ENCODE peak calls at places on chromosomes 4 and X, in seven cellular contexts. P is GM13976; S is progenitor cell of endocrine pancreas; G is H9; T is ovary; Z is dorsolateral prefrontal cortex; I is CD8-positive, alpha-beta T cell. C is an unnamed sample.

GRCh38 chr4:137156054-137156453 is 376.2 kb downstream of the PCDH18 start:
- DNase-seq in P (no peak), S (no peak), G (no peak), T (no peak), Z (no peak), I (no peak), C (peak)

GRCh38 chr4:147334478-147334877 is 146.4 kb upstream of the EDNRA start:
- DNase-seq in P (no peak), S (no peak), G (no peak), T (no peak), Z (no peak), I (no peak), C (no peak)

GRCh38 chr4:83889802-83890201 is 353.9 kb downstream of the GPAT3 start:
- DNase-seq in P (no peak), S (no peak), G (no peak), T (no peak), Z (no peak), I (no peak), C (no peak)

GRCh38 chrX:13662537-13662841 is 9.5 kb downstream of the TCEANC start:
- DNase-seq in P (no peak), S (no peak), G (no peak), T (no peak), Z (no peak), I (no peak), C (no peak)

GRCh38 chrX:107738768-107739167 is 36.8 kb downstream of the TSC22D3 start:
- DNase-seq in P (no peak), S (no peak), G (no peak), T (no peak), Z (peak), I (no peak), C (no peak)

GRCh38 chr4:3369781-3370660 is 71.7 kb upstream of the HGFAC start:
- DNase-seq in P (peak), S (no peak), G (peak), T (no peak), Z (no peak), I (no peak), C (peak)

GRCh38 chr4:186021461-186022167 is 47.3 kb upstream of the TLR3 start:
- DNase-seq in P (peak), S (no peak), G (peak), T (peak), Z (peak), I (no peak), C (no peak)

GRCh38 chr4:39205476-39205875 is 23.1 kb downstream of the WDR19 start:
- DNase-seq in P (no peak), S (no peak), G (no peak), T (no peak), Z (no peak), I (no peak), C (no peak)

GRCh38 chr4:138919094-138919936 is 96.3 kb upstream of the NOCT start:
- DNase-seq in P (peak), S (peak), G (peak), T (peak), Z (peak), I (no peak), C (peak)

GRCh38 chr4:170106899-170107298 is 17.1 kb upstream of the AADAT start:
- DNase-seq in P (no peak), S (no peak), G (no peak), T (no peak), Z (no peak), I (no peak), C (no peak)

GRCh38 chr4:133208694-133209285 is 59.7 kb downstream of the PCDH10 start:
- DNase-seq in P (no peak), S (no peak), G (no peak), T (no peak), Z (no peak), I (no peak), C (no peak)

GRCh38 chr4:127631420-127631819 is 1.3 kb upstream of the INTU start:
- DNase-seq in P (no peak), S (no peak), G (no peak), T (no peak), Z (no peak), I (no peak), C (no peak)

GRCh38 chr4:13492752-13493151 is 8.6 kb upstream of the RAB28 start:
- DNase-seq in P (no peak), S (no peak), G (no peak), T (no peak), Z (no peak), I (no peak), C (no peak)

GRCh38 chr4:48024522-48024921 is 8.0 kb downstream of the NIPAL1 start:
- DNase-seq in P (no peak), S (no peak), G (no peak), T (no peak), Z (no peak), I (no peak), C (no peak)

GRCh38 chrX:69493193-69493592 is 10.9 kb upstream of the NALF2 start:
- DNase-seq in P (no peak), S (peak), G (peak), T (no peak), Z (no peak), I (no peak), C (no peak)

GRCh38 chr4:140149851-140150635 is 3.9 kb downstream of the MAML3 start:
- DNase-seq in P (peak), S (peak), G (peak), T (peak), Z (peak), I (peak), C (no peak)

GRCh38 chr4:140151700-140152014 is 2.3 kb downstream of the MAML3 start:
- DNase-seq in P (peak), S (peak), G (peak), T (peak), Z (no peak), I (no peak), C (no peak)

GRCh38 chr4:140150886-140151699 is 2.9 kb downstream of the MAML3 start:
- DNase-seq in P (peak), S (peak), G (peak), T (peak), Z (peak), I (peak), C (peak)

GRCh38 chr4:140152015-140152703 is 1.8 kb downstream of the MAML3 start:
- DNase-seq in P (peak), S (no peak), G (no peak), T (peak), Z (peak), I (peak), C (no peak)

GRCh38 chr4:140150636-140150885 is 3.4 kb downstream of the MAML3 start:
- DNase-seq in P (no peak), S (no peak), G (no peak), T (no peak), Z (no peak), I (no peak), C (no peak)
- TF ChIP-seq CTCF in P (no peak), S (no peak), G (no peak), T (no peak), Z (no peak), I (no peak), C (no peak)

DNA sequence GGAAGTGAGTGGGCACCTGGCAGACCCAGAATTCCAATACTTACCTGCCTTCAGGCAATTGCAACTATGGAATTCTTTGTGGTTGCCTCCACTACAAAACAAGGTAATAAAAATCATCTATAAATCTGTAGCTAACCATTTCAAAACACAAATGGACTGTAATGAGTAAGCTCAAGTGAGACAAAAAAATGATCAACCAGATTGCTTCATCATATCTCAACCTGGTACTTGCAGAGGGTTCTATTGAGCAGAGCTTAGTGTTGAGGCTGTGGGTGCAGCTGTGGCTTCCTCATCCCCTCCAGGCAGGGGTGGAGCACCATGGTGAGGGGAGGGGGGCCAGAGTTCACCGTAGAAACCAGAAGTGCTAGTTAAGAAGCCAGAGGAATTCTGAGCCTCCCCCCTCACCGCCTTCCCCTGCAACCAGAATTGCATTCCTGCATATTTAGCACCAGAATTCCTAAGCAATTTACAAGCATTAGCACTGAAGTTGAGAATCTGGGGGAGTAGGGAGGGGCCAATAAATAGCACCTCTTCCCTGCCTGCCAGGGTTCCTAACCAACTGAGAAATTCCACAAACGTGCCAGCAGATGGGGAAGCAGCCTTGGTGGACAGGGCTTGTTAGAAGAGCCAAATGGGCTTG is 11.5 kb downstream of the CTAG1A start:
- DNase-seq in P (no peak), S (no peak), G (peak), T (no peak), Z (no peak), I (no peak), C (no peak)
- TF ChIP-seq CTCF in P (no peak), S (no peak), G (peak), T (no peak), Z (no peak), I (no peak), C (no peak)

DNA sequence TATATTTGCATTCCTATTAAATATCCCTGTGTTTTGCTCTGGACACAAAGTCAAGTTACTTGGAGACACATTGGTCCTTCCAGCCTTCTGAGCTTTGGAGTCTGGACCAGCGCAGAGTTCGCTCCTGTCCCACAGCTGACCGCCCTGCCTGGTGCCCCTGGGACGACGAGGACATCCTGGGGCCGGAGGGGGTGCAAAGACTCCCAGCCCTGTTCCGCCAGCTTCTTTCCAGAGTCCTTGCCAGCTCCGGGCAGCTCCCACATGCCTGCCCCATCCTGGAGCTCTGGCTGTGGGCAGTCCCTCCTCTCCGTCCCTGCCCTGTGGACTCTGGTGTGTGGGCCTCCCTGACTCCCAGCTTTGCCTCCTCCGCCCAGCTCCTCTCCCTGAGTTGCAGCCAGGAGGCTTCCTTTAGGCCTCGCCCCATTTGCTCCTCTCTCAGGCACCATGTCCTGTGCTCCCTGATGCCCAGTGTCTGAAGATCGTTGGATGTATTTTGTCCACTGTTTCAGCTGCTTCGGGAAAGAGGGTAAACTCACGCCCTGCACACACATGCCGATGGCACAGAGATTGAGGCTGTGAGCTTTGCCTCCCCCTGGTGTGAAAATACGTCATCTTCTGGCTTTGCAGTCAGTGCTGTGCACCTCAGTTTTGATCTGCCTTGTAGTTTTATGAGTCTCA is 4.9 kb upstream of the PCGF3 start:
- DNase-seq in P (no peak), S (no peak), G (no peak), T (no peak), Z (no peak), I (no peak), C (no peak)
- TF ChIP-seq CTCF in P (no peak), S (peak), G (peak), T (no peak), Z (no peak), I (no peak), C (no peak)

GRCh38 chr4:128782076-128782715 is 27.3 kb upstream of the JADE1 start:
- DNase-seq in P (peak), S (no peak), G (no peak), T (no peak), Z (no peak), I (peak), C (no peak)
- TF ChIP-seq CTCF in P (peak), S (no peak), G (peak), T (no peak), Z (peak), I (peak), C (no peak)

DNA sequence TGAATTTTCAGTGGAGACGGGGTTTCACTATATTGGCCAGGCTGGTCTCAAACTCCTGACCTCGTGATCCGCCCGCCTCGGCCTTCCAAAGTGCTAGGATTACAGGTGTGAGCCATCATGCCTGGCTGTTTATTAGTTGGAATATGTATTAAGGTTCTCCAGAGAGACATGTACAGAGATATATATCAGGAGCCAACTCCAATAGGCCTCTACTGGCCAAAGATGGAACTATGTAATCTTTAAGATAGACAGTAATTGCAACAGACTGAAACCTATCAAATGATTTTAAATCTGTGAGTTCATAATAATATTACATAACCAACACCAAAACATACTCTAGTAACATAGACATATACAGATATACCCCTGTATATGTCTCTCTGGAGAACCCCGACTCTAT is 5.8 kb upstream of the DMP1 start:
- DNase-seq in P (no peak), S (no peak), G (no peak), T (no peak), Z (no peak), I (no peak), C (no peak)
- TF ChIP-seq CTCF in P (no peak), S (peak), G (no peak), T (no peak), Z (no peak), I (no peak), C (no peak)

C was measured in AG09319.